ENCODE peak calls at places on chromosome 1, in eight cellular contexts. K, P, V, B, O, Q, X and I are unnamed samples.

GRCh38 chr1:26019641-26020315 is 1.8 kb upstream of the EXTL1 start:
- DNase-seq in K (no peak), P (no peak), V (no peak), B (no peak), O (no peak), Q (no peak), X (no peak), I (no peak)

GRCh38 chr1:108000620-108001105 is 35.7 kb upstream of the VAV3 start:
- DNase-seq in K (no peak), P (no peak), V (peak; percentile 78), B (no peak), O (no peak), Q (peak; percentile 25), X (peak; percentile 68), I (no peak)

GRCh38 chr1:111743679-111744101 is 4.5 kb upstream of the INKA2 start:
- DNase-seq in K (peak; percentile 52), P (no peak), V (no peak), B (no peak), O (no peak), Q (no peak), X (no peak), I (no peak)

GRCh38 chr1:172269644-172270043 is 150.8 kb upstream of the C1orf105 start:
- DNase-seq in K (no peak), P (no peak), V (no peak), B (no peak), O (no peak), Q (no peak), X (no peak), I (no peak)

GRCh38 chr1:41240806-41241747 is 1.0 kb downstream of the SCMH1 start:
- DNase-seq in K (peak; percentile 80), P (peak; percentile 32), V (no peak), B (no peak), O (peak; percentile 23), Q (peak; percentile 72), X (peak; percentile 64), I (peak; percentile 78)

GRCh38 chr1:19819701-19820100 is 4.6 kb upstream of the RNF186 start:
- DNase-seq in K (no peak), P (no peak), V (no peak), B (no peak), O (no peak), Q (peak; percentile 43), X (no peak), I (no peak)

GRCh38 chr1:184621262-184621661 is 133.4 kb downstream of the EDEM3 start:
- DNase-seq in K (peak; percentile 47), P (no peak), V (peak; percentile 56), B (no peak), O (no peak), Q (no peak), X (no peak), I (no peak)

GRCh38 chr1:154288694-154289093 is 16.3 kb downstream of the HAX1 start:
- DNase-seq in K (no peak), P (no peak), V (no peak), B (no peak), O (no peak), Q (no peak), X (no peak), I (peak; percentile 49)

GRCh38 chr1:16111771-16112557 is 38.5 kb upstream of the FAM131C start:
- DNase-seq in K (peak; percentile 82), P (no peak), V (no peak), B (peak; percentile 66), O (no peak), Q (no peak), X (no peak), I (no peak)